ENCODE peak calls at places on chromosomes 4 and X, in ten cellular contexts. T is astrocyte of the spinal cord, G is bronchial epithelial cell, X is AG10803, L is nephron progenitor cell, P is lower leg skin, N is fibroblast of lung, A is mucosa of descending colon, C is K562, W is RWPE1. D is an unnamed sample.

GRCh38 chrX:19760841-19761512 is 126.4 kb downstream of the SH3KBP1 start:
- DNase-seq in T (no peak), G (no peak), X (no peak), L (no peak), P (no peak), N (no peak), A (no peak), C (no peak), W (no peak), D (no peak)

GRCh38 chrX:25275159-25275558 is 259.4 kb upstream of the ARX start:
- DNase-seq in T (no peak), G (no peak), X (no peak), L (no peak), P (no peak), N (no peak), A (no peak), C (no peak), W (no peak), D (no peak)

GRCh38 chrX:39896951-39897740 is 200.6 kb downstream of the BCOR start:
- DNase-seq in T (peak), G (peak), X (peak), L (peak), P (no peak), N (peak), A (no peak), C (no peak), W (peak), D (peak)

GRCh38 chr4:87045659-87046058 is 110.8 kb downstream of the AFF1 start:
- DNase-seq in T (no peak), G (no peak), X (no peak), L (no peak), P (no peak), N (no peak), A (no peak), C (no peak), W (no peak), D (no peak)

GRCh38 chr4:106329027-106329618 is 12.8 kb downstream of the AIMP1 start:
- DNase-seq in T (peak), G (peak), X (peak), L (no peak), P (no peak), N (peak), A (no peak), C (peak), W (peak), D (no peak)

GRCh38 chrX:52574416-52575275 is 57.8 kb upstream of the XAGE1B start:
- DNase-seq in T (peak), G (peak), X (peak), L (peak), P (peak), N (peak), A (peak), C (peak), W (peak), D (no peak)

GRCh38 chr4:140756292-140757219 is at the start of gene TBC1D9:
- DNase-seq in T (peak), G (peak), X (peak), L (peak), P (peak), N (peak), A (peak), C (peak), W (peak), D (peak)

GRCh38 chr4:86307432-86307831 is 52.4 kb downstream of the MAPK10 start:
- DNase-seq in T (peak), G (no peak), X (peak), L (no peak), P (no peak), N (no peak), A (no peak), C (no peak), W (no peak), D (no peak)

GRCh38 chr4:7460591-7460990 is 25.9 kb upstream of the PSAPL1 start:
- DNase-seq in T (peak), G (no peak), X (peak), L (peak), P (no peak), N (peak), A (no peak), C (peak), W (no peak), D (peak)

GRCh38 chr4:153468587-153468986 is 2.4 kb downstream of the TMEM131L start:
- DNase-seq in T (no peak), G (no peak), X (no peak), L (no peak), P (no peak), N (no peak), A (no peak), C (no peak), W (no peak), D (no peak)

GRCh38 chrX:110741213-110741796 is 54.3 kb downstream of the CHRDL1 start:
- DNase-seq in T (peak), G (peak), X (peak), L (no peak), P (no peak), N (peak), A (no peak), C (no peak), W (peak), D (no peak)

GRCh38 chr4:139528377-139529005 is 27.5 kb downstream of the SETD7 start:
- DNase-seq in T (peak), G (peak), X (peak), L (no peak), P (peak), N (peak), A (peak), C (no peak), W (no peak), D (peak)

GRCh38 chrX:134423606-134424005 is 36.4 kb upstream of the HPRT1 start:
- DNase-seq in T (peak), G (peak), X (peak), L (no peak), P (no peak), N (peak), A (no peak), C (peak), W (peak), D (no peak)

GRCh38 chr4:152935661-152936445 is at the start of gene FHDC1:
- DNase-seq in T (no peak), G (no peak), X (no peak), L (peak), P (no peak), N (no peak), A (peak), C (peak), W (peak), D (no peak)

GRCh38 chr4:45350438-45350837 is 624.1 kb upstream of the GNPDA2 start:
- DNase-seq in T (peak), G (no peak), X (peak), L (no peak), P (no peak), N (peak), A (no peak), C (no peak), W (no peak), D (no peak)

GRCh38 chrX:134236690-134237362 is at the start of gene CCDC160:
- DNase-seq in T (peak), G (no peak), X (no peak), L (peak), P (no peak), N (peak), A (peak), C (no peak), W (peak), D (peak)

GRCh38 chrX:12975670-12975965 is 708 bp downstream of the TMSB4X start:
- DNase-seq in T (no peak), G (no peak), X (no peak), L (no peak), P (no peak), N (no peak), A (peak), C (no peak), W (no peak), D (peak)

GRCh38 chrX:122552291-122552800 is 631.7 kb upstream of the GRIA3 start:
- DNase-seq in T (no peak), G (peak), X (peak), L (no peak), P (no peak), N (peak), A (no peak), C (no peak), W (no peak), D (no peak)

GRCh38 chrX:153626863-153627674 is 19.9 kb upstream of the DUSP9 start:
- DNase-seq in T (no peak), G (no peak), X (no peak), L (no peak), P (no peak), N (no peak), A (no peak), C (no peak), W (no peak), D (no peak)

GRCh38 chrX:4560192-4560591 is 846.7 kb upstream of the PRKX start:
- DNase-seq in T (no peak), G (no peak), X (no peak), L (no peak), P (no peak), N (no peak), A (no peak), C (no peak), W (no peak), D (no peak)

GRCh38 chr4:91108751-91109150 is 981.6 kb downstream of the CCSER1 start:
- DNase-seq in T (no peak), G (no peak), X (no peak), L (no peak), P (no peak), N (no peak), A (no peak), C (no peak), W (no peak), D (no peak)

GRCh38 chrX:119465555-119465954 is 2.7 kb upstream of the SLC25A5 start:
- DNase-seq in T (no peak), G (no peak), X (no peak), L (no peak), P (no peak), N (no peak), A (no peak), C (no peak), W (no peak), D (no peak)

GRCh38 chr4:55706526-55706925 is 70.4 kb upstream of the NMU start:
- DNase-seq in T (no peak), G (no peak), X (peak), L (no peak), P (no peak), N (no peak), A (no peak), C (no peak), W (no peak), D (no peak)

GRCh38 chr4:137892134-137892533 is 350.0 kb downstream of the SLC7A11 start:
- DNase-seq in T (no peak), G (peak), X (peak), L (no peak), P (no peak), N (peak), A (no peak), C (no peak), W (no peak), D (no peak)

GRCh38 chr4:99507762-99508161 is 3.1 kb upstream of the C4orf17 start:
- DNase-seq in T (no peak), G (peak), X (no peak), L (no peak), P (no peak), N (no peak), A (no peak), C (no peak), W (peak), D (no peak)

GRCh38 chr4:87304659-87305277 is 17.9 kb downstream of the HSD17B13 start:
- DNase-seq in T (peak), G (peak), X (no peak), L (no peak), P (no peak), N (peak), A (no peak), C (no peak), W (peak), D (no peak)

GRCh38 chr4:178306565-178306964 is 864.3 kb upstream of the AGA start:
- DNase-seq in T (peak), G (no peak), X (no peak), L (no peak), P (no peak), N (peak), A (no peak), C (no peak), W (no peak), D (no peak)

GRCh38 chr4:152606800-152607577 is 71.1 kb upstream of the FBXW7 start:
- DNase-seq in T (no peak), G (no peak), X (no peak), L (no peak), P (no peak), N (no peak), A (no peak), C (no peak), W (no peak), D (no peak)

GRCh38 chrX:13778916-13779315 is 38.0 kb downstream of the GPM6B start:
- DNase-seq in T (peak), G (peak), X (peak), L (no peak), P (no peak), N (peak), A (no peak), C (no peak), W (peak), D (peak)

GRCh38 chr4:72846280-72847111 is 223.0 kb downstream of the COX18 start:
- DNase-seq in T (no peak), G (peak), X (peak), L (peak), P (no peak), N (no peak), A (peak), C (peak), W (no peak), D (no peak)

GRCh38 chr4:20829958-20830357 is 129.7 kb downstream of the PACRGL start:
- DNase-seq in T (no peak), G (peak), X (no peak), L (no peak), P (no peak), N (no peak), A (no peak), C (no peak), W (peak), D (no peak)

GRCh38 chr4:105542032-105542431 is 10.4 kb upstream of the ARHGEF38 start:
- DNase-seq in T (no peak), G (no peak), X (no peak), L (no peak), P (no peak), N (no peak), A (no peak), C (no peak), W (no peak), D (no peak)

GRCh38 chrX:13051529-13052172 is 7.2 kb upstream of the FAM9C start:
- DNase-seq in T (no peak), G (no peak), X (no peak), L (no peak), P (no peak), N (peak), A (no peak), C (no peak), W (no peak), D (peak)

GRCh38 chrX:109995155-109995554 is 7.8 kb upstream of the TMEM164 start:
- DNase-seq in T (no peak), G (no peak), X (no peak), L (no peak), P (no peak), N (no peak), A (no peak), C (no peak), W (no peak), D (no peak)

GRCh38 chr4:38138363-38138762 is 178.2 kb downstream of the PTTG2 start:
- DNase-seq in T (no peak), G (no peak), X (no peak), L (no peak), P (no peak), N (no peak), A (no peak), C (no peak), W (no peak), D (no peak)

GRCh38 chr4:107922486-107923473 is 8.6 kb upstream of the CYP2U1 start:
- DNase-seq in T (no peak), G (peak), X (no peak), L (no peak), P (no peak), N (no peak), A (no peak), C (no peak), W (no peak), D (no peak)

GRCh38 chrX:132227383-132228112 is 8.3 kb upstream of the RAP2C start:
- DNase-seq in T (no peak), G (peak), X (peak), L (no peak), P (peak), N (peak), A (no peak), C (no peak), W (no peak), D (no peak)

GRCh38 chrX:23786268-23786815 is 3.4 kb downstream of the SAT1 start:
- DNase-seq in T (peak), G (peak), X (no peak), L (no peak), P (no peak), N (peak), A (no peak), C (no peak), W (no peak), D (no peak)

GRCh38 chrX:38375888-38376287 is 23.5 kb downstream of the OTC start:
- DNase-seq in T (peak), G (peak), X (no peak), L (no peak), P (no peak), N (peak), A (peak), C (peak), W (no peak), D (no peak)
- TF ChIP-seq CTCF in T (peak), G (peak), X (peak), L (peak), P (no peak), N (peak), A (peak), C (peak), W (peak), D (peak)

DNA sequence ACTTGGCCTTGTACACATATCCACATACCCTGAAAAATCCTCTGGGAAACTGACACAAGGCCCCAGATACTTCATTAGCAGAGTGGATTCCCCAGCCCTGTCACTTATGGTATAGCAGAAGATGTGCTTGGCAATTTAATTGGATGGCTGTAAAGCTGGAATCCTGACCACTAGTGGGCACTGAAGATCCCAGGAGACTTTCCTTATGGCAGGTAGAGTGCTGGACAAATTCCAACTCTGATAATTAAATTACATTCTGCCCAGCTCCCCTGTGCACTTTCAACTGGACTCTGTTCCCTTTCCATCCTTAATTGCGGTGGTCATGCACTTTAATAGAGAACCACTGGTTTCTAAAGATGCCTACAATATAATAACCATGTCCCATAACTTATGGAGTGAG is 119.8 kb downstream of the DCK start:
- DNase-seq in T (no peak), G (peak), X (no peak), L (no peak), P (no peak), N (no peak), A (peak), C (peak), W (no peak), D (no peak)
- TF ChIP-seq CTCF in T (peak), G (peak), X (no peak), L (no peak), P (no peak), N (no peak), A (no peak), C (peak), W (no peak), D (no peak)

DNA sequence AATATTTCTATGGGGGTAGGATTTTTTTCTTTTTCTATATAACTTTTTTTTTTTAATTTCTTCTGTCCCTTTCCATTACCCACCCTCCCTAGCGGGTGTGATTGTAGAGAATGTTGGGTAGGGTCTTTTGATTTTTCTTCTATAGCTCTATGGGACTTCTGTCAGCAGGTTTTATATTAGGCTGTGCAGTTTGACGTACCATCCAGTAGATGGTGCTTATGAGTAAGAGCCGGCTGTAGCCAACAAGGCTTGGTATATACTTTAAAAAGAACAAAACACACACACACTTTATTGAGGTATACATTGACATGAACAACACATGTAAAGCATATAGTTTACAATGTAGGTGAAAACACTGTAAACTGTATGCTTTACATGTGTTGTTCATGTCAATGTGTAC is 247.9 kb upstream of the POF1B start:
- DNase-seq in T (no peak), G (peak), X (no peak), L (no peak), P (no peak), N (no peak), A (no peak), C (peak), W (no peak), D (no peak)
- TF ChIP-seq CTCF in T (no peak), G (peak), X (peak), L (peak), P (no peak), N (no peak), A (no peak), C (peak), W (peak), D (no peak)

GRCh38 chr4:1309261-1310010 is 19.7 kb downstream of the MAEA start:
- DNase-seq in T (peak), G (peak), X (peak), L (peak), P (peak), N (peak), A (peak), C (peak), W (peak), D (peak)
- TF ChIP-seq CTCF in T (no peak), G (no peak), X (no peak), L (no peak), P (no peak), N (no peak), A (no peak), C (no peak), W (no peak), D (no peak)

DNA sequence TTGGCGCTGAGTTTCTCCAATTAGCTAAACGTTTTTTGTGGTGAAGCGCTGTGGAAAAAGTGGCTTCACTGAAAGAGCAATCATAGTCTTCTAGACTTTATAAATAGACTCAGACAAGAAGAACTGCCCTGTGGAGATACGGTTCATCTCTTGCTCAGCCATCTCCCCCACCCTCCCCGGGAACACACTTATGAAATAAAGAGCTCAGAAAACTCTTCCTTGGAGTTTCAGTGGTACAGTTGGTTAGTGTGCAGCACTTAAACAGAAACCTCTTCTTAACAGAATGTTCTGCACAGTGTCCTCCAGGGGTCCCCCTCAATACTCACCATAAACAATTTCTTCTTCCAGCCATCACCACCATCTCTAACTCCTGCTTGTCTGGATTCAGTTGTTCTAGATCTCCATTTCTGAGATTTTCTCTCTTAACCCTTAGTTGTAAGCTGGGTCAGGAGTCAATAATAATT is 313.0 kb downstream of the ARHGAP10 start:
- DNase-seq in T (peak), G (no peak), X (no peak), L (no peak), P (no peak), N (no peak), A (no peak), C (peak), W (no peak), D (no peak)
- TF ChIP-seq CTCF in T (peak), G (no peak), X (peak), L (no peak), P (no peak), N (peak), A (no peak), C (peak), W (no peak), D (peak)

GRCh38 chr4:36386691-36387090 is 105.3 kb downstream of the DTHD1 start:
- DNase-seq in T (no peak), G (no peak), X (no peak), L (no peak), P (no peak), N (no peak), A (no peak), C (no peak), W (no peak), D (no peak)
- TF ChIP-seq CTCF in T (no peak), G (no peak), X (no peak), L (no peak), P (no peak), N (no peak), A (no peak), C (no peak), W (no peak), D (peak)

GRCh38 chr4:130309221-130309620 is 1213.3 kb downstream of the C4orf33 start:
- DNase-seq in T (no peak), G (no peak), X (no peak), L (no peak), P (no peak), N (no peak), A (no peak), C (no peak), W (no peak), D (no peak)

GRCh38 chr4:130306566-130306965 is 1210.6 kb downstream of the C4orf33 start:
- DNase-seq in T (no peak), G (no peak), X (no peak), L (no peak), P (no peak), N (no peak), A (no peak), C (no peak), W (no peak), D (no peak)
- TF ChIP-seq CTCF in T (no peak), G (no peak), X (no peak), L (no peak), P (no peak), N (no peak), A (no peak), C (no peak), W (no peak), D (no peak)

D was measured in heart right ventricle.